ENCODE peak calls at places on chromosomes 4 and X, in ten cellular contexts. B, W, K, H, G, R, A, Q, D and L are unnamed samples.
A peak's percentile ranks its signal among the peaks of the same experiment; 100 is the strongest.

GRCh38 chrX:72238721-72239475 is at the start of gene ERCC6L:
- DNase-seq in B (peak; percentile 89), R (peak; percentile 92), K (peak; percentile 86), Q (peak; percentile 92), D (peak; percentile 74), H (peak; percentile 95), G (peak; percentile 94), W (peak; percentile 96), A (peak; percentile 84), L (peak; percentile 83)

GRCh38 chr4:107034982-107035710 is 967 bp downstream of the DKK2 start:
- DNase-seq in H (peak; percentile 75), W (peak; percentile 79), D (peak; percentile 13), G (peak; percentile 60), B (no peak), R (peak; percentile 63), Q (peak; percentile 12), A (peak; percentile 68), K (peak; percentile 45), L (no peak)

GRCh38 chr4:74534936-74535335 is 90.0 kb downstream of the AREG start:
- DNase-seq in R (no peak), H (no peak), Q (no peak), K (no peak), G (no peak), D (no peak), W (no peak), B (no peak), A (no peak), L (no peak)

GRCh38 chr4:109967798-109968520 is 55.3 kb downstream of the EGF start:
- DNase-seq in G (no peak), B (no peak), R (no peak), A (no peak), D (no peak), K (peak; percentile 63), H (no peak), W (no peak), Q (no peak), L (no peak)

GRCh38 chrX:49186125-49187027 is at the start of gene PRICKLE3:
- DNase-seq in B (peak; percentile 87), K (peak; percentile 24), R (peak; percentile 92), A (peak; percentile 89), G (peak; percentile 86), W (peak; percentile 93), Q (peak; percentile 92), H (peak; percentile 93), D (peak; percentile 69), L (peak; percentile 88)

GRCh38 chrX:14032383-14032782 is 2.7 kb upstream of the GEMIN8 start:
- DNase-seq in K (peak; percentile 56), Q (peak; percentile 70), H (no peak), D (peak; percentile 26), G (peak; percentile 75), A (no peak), B (peak; percentile 67), R (no peak), W (peak; percentile 73), L (no peak)

GRCh38 chr4:67550491-67551256 is 5.4 kb upstream of the CENPC start:
- DNase-seq in D (no peak), W (no peak), Q (no peak), G (no peak), H (no peak), R (no peak), K (no peak), A (no peak), B (peak; percentile 72), L (no peak)

GRCh38 chrX:134999469-134999868 is 8.7 kb downstream of the SMIM10 start:
- DNase-seq in K (peak; percentile 52), W (no peak), R (no peak), D (no peak), H (no peak), G (peak; percentile 49), Q (no peak), B (peak; percentile 21), A (no peak), L (no peak)

GRCh38 chr4:168051526-168051925 is 40.8 kb upstream of the ANXA10 start:
- DNase-seq in H (no peak), W (no peak), K (no peak), R (no peak), Q (no peak), D (no peak), G (no peak), A (no peak), B (no peak), L (no peak)

GRCh38 chr4:6687947-6688878 is 5.5 kb upstream of the S100P start:
- DNase-seq in A (no peak), D (no peak), K (no peak), W (peak; percentile 63), H (no peak), B (no peak), Q (no peak), G (peak; percentile 55), R (no peak), L (no peak)

GRCh38 chr4:183256756-183257385 is 63.2 kb downstream of the CLDN22 start:
- DNase-seq in K (peak; percentile 40), Q (peak; percentile 62), R (peak; percentile 73), G (peak; percentile 76), A (no peak), H (peak; percentile 85), D (no peak), B (peak; percentile 52), W (peak; percentile 86), L (no peak)

GRCh38 chrX:11567528-11568220 is 98.0 kb downstream of the ARHGAP6 start:
- DNase-seq in W (no peak), B (no peak), A (no peak), R (no peak), K (no peak), H (no peak), D (no peak), Q (no peak), G (no peak), L (no peak)

GRCh38 chrX:13428055-13428786 is 108.4 kb upstream of the ATXN3L start:
- DNase-seq in K (peak; percentile 70), H (no peak), R (no peak), B (no peak), A (no peak), D (no peak), W (peak; percentile 61), Q (no peak), G (peak; percentile 57), L (no peak)

GRCh38 chr4:181987392-181987791 is 255.8 kb upstream of the TENM3 start:
- DNase-seq in A (no peak), W (no peak), K (no peak), G (no peak), B (peak; percentile 49), Q (no peak), D (no peak), H (no peak), R (no peak), L (no peak)

GRCh38 chrX:45351478-45351877 is 150.8 kb upstream of the DIPK2B start:
- DNase-seq in W (no peak), G (no peak), H (no peak), R (no peak), Q (no peak), B (no peak), K (peak; percentile 60), A (no peak), D (no peak), L (no peak)

GRCh38 chr4:47933798-47934197 is 19.4 kb upstream of the NFXL1 start:
- DNase-seq in B (peak; percentile 51), A (no peak), R (no peak), K (peak; percentile 57), G (no peak), D (no peak), Q (no peak), W (no peak), H (no peak), L (no peak)

GRCh38 chr4:140533951-140534480 is 10.0 kb downstream of the ELMOD2 start:
- DNase-seq in D (no peak), W (no peak), A (no peak), H (no peak), Q (no peak), K (peak; percentile 51), G (no peak), R (no peak), B (no peak), L (no peak)

GRCh38 chr4:160928482-160928881 is 1235.3 kb downstream of the FSTL5 start:
- DNase-seq in Q (no peak), B (no peak), K (no peak), A (no peak), R (no peak), H (no peak), G (no peak), D (no peak), W (no peak), L (no peak)

DNA sequence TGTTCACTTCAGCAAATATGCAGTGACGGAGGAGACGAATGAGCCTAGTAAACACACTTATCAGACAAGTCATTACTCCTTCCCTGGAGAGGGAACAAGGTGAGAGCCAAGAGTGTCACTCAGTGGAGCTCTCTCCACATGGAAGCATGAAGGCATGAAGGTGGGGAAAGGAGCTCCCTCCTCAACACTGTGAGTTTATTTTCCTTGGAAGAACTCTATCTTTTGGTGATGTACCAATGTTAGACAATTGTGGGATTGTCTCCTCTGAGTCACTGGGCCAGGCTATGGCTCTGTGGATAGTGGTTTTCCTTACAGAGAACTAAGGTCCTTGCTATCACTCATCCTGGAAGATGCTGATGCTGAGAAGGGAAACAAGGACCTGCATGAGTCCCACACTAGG is 200.2 kb downstream of the CPEB2 start:
- DNase-seq in W (no peak), H (no peak), G (no peak), B (no peak), R (no peak), Q (no peak), A (no peak), D (no peak), K (peak; percentile 23), L (no peak)
- H3K4me3 ChIP-seq in W (no peak overlapping the region), H (no peak overlapping the region), G (no peak overlapping the region), B (no peak overlapping the region), R (no peak overlapping the region), Q (no peak overlapping the region), A (no peak overlapping the region), D (no peak overlapping the region), K (no peak overlapping the region), L (no peak overlapping the region)

DNA sequence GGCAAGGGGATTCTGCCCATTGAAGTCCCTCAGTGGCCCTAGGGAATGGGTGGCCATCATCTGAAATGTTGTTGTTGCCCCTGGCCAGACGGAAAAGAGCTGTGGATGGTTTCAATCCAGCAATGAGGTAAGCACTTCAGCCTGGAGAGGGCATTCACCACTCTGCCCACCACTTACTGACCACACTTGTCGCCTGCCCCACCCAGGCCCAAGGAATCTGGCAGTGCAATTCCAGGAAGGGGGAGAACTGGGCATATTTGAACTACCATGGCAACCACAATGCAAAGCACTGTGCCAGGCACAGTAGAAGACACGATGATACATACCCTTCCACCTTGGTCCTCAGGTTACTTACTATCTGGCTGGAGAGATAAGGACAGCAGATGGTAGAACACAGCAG is 161.6 kb downstream of the PDGFRA start:
- DNase-seq in D (no peak), G (no peak), H (no peak), K (no peak), R (no peak), Q (no peak), A (no peak), B (no peak), W (no peak), L (no peak)
- H3K4me3 ChIP-seq in D (no peak overlapping the region), G (no peak overlapping the region), H (no peak overlapping the region), K (no peak overlapping the region), R (no peak overlapping the region), Q (no peak overlapping the region), A (no peak overlapping the region), B (no peak overlapping the region), W (no peak overlapping the region), L (no peak overlapping the region)

GRCh38 chr4:725368-726234 is 20.0 kb downstream of the PCGF3 start:
- DNase-seq in B (no peak), Q (no peak), D (no peak), A (no peak), K (no peak), H (no peak), G (no peak), W (no peak), R (no peak), L (no peak)
- H3K4me3 ChIP-seq in B (no peak overlapping the region), Q (no peak overlapping the region), D (no peak overlapping the region), A (no peak overlapping the region), K (no peak overlapping the region), H (no peak overlapping the region), G (no peak overlapping the region), W (no peak overlapping the region), R (no peak overlapping the region), L (no peak overlapping the region)

GRCh38 chr4:12041828-12042227 is 613.1 kb upstream of the HS3ST1 start:
- DNase-seq in A (no peak), H (no peak), B (no peak), R (no peak), W (no peak), G (peak; percentile 13), Q (no peak), D (no peak), K (no peak), L (no peak)
- H3K4me3 ChIP-seq in A (no peak overlapping the region), H (no peak overlapping the region), B (no peak overlapping the region), R (no peak overlapping the region), W (no peak overlapping the region), G (no peak overlapping the region), Q (no peak overlapping the region), D (no peak overlapping the region), K (no peak overlapping the region), L (no peak overlapping the region)